ENCODE peak calls at places on chromosomes 7 and 10, in four cellular contexts. K is left ventricle myocardium inferior; S is cardiac muscle cell; P is naive thymus-derived CD4-positive, alpha-beta T cell. H is an unnamed sample. For H3K4me1 and H3K27me3, the result is how much of the 10 kb centered on the place peaks cover.

GRCh38 chr10:133401981-133402725 is 8.2 kb downstream of the MTG1 start:
- DNase-seq in K (no peak), S (no peak), P (no peak), H (no peak)

GRCh38 chr7:1284743-1285458 is 52.2 kb downstream of the UNCX start:
- DNase-seq in K (peak), P (no peak), S (no peak), H (no peak)

GRCh38 chr7:142231716-142232115 is 26.1 kb downstream of the PRSS58 start:
- DNase-seq in P (no peak), S (peak), K (no peak), H (no peak)

GRCh38 chr7:77327067-77327931 is 88.8 kb downstream of the GSAP start:
- DNase-seq in S (no peak), P (no peak), K (peak), H (no peak)

GRCh38 chr7:23106491-23106800 is 861 bp downstream of the KLHL7 start:
- DNase-seq in K (no peak), P (no peak), S (peak), H (no peak)

GRCh38 chr7:88396948-88397322 is 90.2 kb upstream of the STEAP4 start:
- DNase-seq in P (no peak), K (no peak), S (no peak), H (no peak)

GRCh38 chr7:94228678-94229077 is 166.0 kb upstream of the COL1A2 start:
- DNase-seq in K (no peak), S (no peak), P (no peak), H (no peak)

GRCh38 chr7:111835066-111835465 is 272.8 kb upstream of the IMMP2L start:
- DNase-seq in S (no peak), P (no peak), K (no peak), H (no peak)

GRCh38 chr10:47383254-47384147 is 592 bp downstream of the ZNF488 start:
- DNase-seq in S (no peak), P (no peak), K (no peak), H (no peak)

GRCh38 chr7:101121996-101122932 is 4.6 kb upstream of the SERPINE1 start:
- DNase-seq in P (no peak), S (peak), K (peak), H (peak)

GRCh38 chr10:600876-601275 is 88.6 kb downstream of the DIP2C start:
- DNase-seq in K (no peak), P (no peak), S (no peak), H (no peak)
- H3K4me1 ChIP-seq in K (half or more), P (under half), S (under half), H (under half)

GRCh38 chr7:45394117-45394708 is 180.0 kb upstream of the ADCY1 start:
- DNase-seq in K (no peak), P (no peak), S (no peak), H (no peak)
- H3K27me3 ChIP-seq in K (under half), P (under half), S (under half), H (under half)

DNA sequence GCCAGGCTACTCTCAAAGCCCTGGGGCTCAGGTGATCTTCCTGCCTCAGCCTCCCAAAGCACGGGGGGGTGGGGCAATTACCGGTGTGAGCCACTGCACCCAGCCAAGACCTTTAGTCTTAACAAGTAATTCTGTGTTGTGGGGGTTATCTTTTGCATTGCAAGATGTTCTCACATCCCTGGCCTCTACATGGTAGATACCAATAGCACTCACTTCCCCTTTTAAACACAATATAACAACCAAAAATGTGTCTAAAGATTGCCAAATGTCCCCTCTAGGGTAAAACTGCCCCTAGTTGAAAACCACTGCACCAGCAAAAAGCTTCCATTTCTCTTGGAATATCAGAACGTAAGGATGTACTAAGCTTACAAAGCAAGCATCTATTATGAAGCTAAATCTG is 225.0 kb downstream of the CTNNA3 start:
- DNase-seq in K (no peak), S (no peak), P (no peak), H (no peak)
- H3K4me3 ChIP-seq in K (no peak), S (no peak), P (no peak), H (no peak)

GRCh38 chr7:47329320-47329926 is 252.5 kb downstream of the TNS3 start:
- DNase-seq in S (no peak), K (peak), P (no peak), H (peak)
- H3K4me1 ChIP-seq in S (under half), K (half or more), P (under half), H (under half)

GRCh38 chr10:130891066-130891465 is 420.5 kb downstream of the TCERG1L start:
- DNase-seq in S (no peak), K (no peak), P (no peak), H (no peak)

GRCh38 chr10:130885021-130885655 is 426.4 kb downstream of the TCERG1L start:
- DNase-seq in K (no peak), P (no peak), S (peak), H (no peak)

GRCh38 chr10:130888493-130888892 is 423.0 kb downstream of the TCERG1L start:
- DNase-seq in K (no peak), P (no peak), S (no peak), H (no peak)

GRCh38 chr10:130889780-130890179 is 421.7 kb downstream of the TCERG1L start:
- DNase-seq in K (no peak), S (no peak), P (no peak), H (no peak)

DNA sequence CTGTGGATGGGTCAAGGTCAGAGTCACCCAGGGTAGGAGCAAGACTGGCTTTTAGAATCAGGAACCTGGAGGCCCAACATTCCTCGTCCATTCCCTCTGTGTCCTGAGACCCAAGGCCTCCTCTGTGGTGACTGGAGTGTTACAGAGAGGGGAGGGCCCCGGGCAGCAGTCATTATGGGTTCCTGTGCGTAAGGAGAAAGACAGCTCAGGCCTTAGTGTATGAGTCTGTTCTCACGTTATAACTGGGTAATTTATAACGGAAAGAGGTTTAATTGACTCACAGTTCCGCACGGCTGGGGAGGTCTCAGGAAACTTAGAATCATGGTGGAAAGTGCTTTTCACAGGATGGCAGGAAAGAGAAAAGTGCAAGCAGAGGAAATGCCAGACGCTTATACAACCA is 422.3 kb downstream of the TCERG1L start:
- DNase-seq in P (no peak), S (no peak), K (no peak), H (no peak)
- H3K27me3 ChIP-seq in P (under half), S (under half), K (half or more), H (under half)

GRCh38 chr10:12981570-12981969 is 19.9 kb downstream of the CCDC3 start:
- DNase-seq in K (no peak), S (no peak), P (no peak), H (no peak)
- H3K4me3 ChIP-seq in K (no peak), S (no peak), P (no peak), H (no peak)

GRCh38 chr10:62049815-62050626 is 148.5 kb downstream of the ARID5B start:
- DNase-seq in K (no peak), S (no peak), P (no peak), H (no peak)

GRCh38 chr10:62050627-62050924 is 149.1 kb downstream of the ARID5B start:
- DNase-seq in S (no peak), K (no peak), P (no peak), H (no peak)

GRCh38 chr10:62047960-62048383 is 146.5 kb downstream of the ARID5B start:
- DNase-seq in K (no peak), P (peak), S (no peak), H (no peak)

GRCh38 chr10:62048473-62048872 is 147.0 kb downstream of the ARID5B start:
- DNase-seq in P (no peak), K (no peak), S (no peak), H (no peak)

GRCh38 chr10:62048919-62049636 is 147.6 kb downstream of the ARID5B start:
- DNase-seq in P (peak), S (peak), K (peak), H (peak)
- H3K4me1 ChIP-seq in P (half or more), S (half or more), K (half or more), H (half or more)

GRCh38 chr10:8049151-8049873 is 5.2 kb upstream of the GATA3 start:
- DNase-seq in P (peak), K (no peak), S (no peak), H (no peak)

GRCh38 chr10:8049874-8050560 is 4.5 kb upstream of the GATA3 start:
- DNase-seq in P (peak), S (no peak), K (no peak), H (no peak)

GRCh38 chr10:8051109-8051781 is 3.2 kb upstream of the GATA3 start:
- DNase-seq in P (peak), S (no peak), K (no peak), H (no peak)

GRCh38 chr10:8051851-8052257 is 2.6 kb upstream of the GATA3 start:
- DNase-seq in S (no peak), P (peak), K (no peak), H (no peak)

DNA sequence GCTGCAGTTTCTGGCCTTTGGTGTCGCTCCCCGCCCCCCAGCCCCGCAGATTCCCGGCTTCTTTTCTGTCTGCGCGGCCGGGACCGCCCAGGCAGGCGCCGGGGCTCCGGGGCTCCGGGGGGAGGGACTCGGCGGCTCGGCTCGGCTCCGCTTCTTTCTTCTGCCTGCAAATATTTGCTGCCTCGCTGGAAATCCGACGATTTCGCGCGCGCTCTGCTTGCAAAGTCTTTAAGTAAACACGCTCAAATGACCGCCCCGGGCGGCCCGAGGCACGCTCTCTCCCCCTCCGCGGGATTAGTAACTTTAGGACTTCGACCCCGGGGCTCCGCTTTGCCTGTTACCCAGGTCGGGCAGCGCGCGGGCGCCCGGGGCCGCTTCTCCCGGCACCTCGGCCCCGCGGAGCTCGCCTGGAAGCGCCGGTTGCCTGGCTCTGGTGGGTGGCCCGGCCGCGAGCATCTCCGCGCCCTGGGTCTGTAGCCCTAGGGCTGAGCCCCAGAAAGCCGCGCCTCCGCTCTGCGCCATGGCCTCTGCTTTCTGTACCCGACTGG is 3.9 kb upstream of the GATA3 start:
- DNase-seq in S (no peak), P (peak), K (no peak), H (no peak)
- H3K27me3 ChIP-seq in S (half or more), P (under half), K (half or more), H (under half)

DNA sequence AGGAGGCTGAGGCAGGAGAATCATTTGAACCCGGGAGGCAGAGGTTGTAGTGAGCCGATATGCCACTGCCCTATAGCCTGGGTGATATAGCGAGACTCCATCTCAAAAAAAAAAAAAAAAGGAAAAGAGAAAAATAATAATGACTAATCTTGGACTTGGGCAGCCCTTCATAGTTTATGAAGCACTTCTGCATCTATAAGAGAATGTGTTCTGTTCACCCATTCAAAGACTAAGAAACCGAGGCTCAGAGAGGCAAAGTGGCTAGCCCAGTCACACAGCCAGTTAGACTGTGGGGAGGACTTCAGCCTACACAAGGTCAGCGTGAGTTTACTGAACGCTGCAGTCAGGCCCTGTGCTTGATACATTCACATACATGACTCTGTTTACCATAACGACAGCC is 46.9 kb downstream of the UNC5B start:
- DNase-seq in S (no peak), P (no peak), K (no peak), H (no peak)
- H3K4me3 ChIP-seq in S (no peak), P (no peak), K (no peak), H (no peak)

H was measured in heart right ventricle.